ENCODE peak calls at places on chromosomes 7 and 10, in six cellular contexts. R, I, U, B, D and P are unnamed samples.
A peak's percentile ranks its signal among the peaks of the same experiment; 100 is the strongest.

GRCh38 chr10:52313350-52314006 is 603 bp upstream of the DKK1 start:
- DNase-seq in I (no peak), U (peak; percentile 32), R (no peak), D (no peak), B (no peak), P (no peak)

GRCh38 chr10:33335800-33336605 is 1.5 kb upstream of the NRP1 start:
- DNase-seq in I (peak; percentile 83), D (no peak), R (peak; percentile 79), U (peak; percentile 84), B (no peak), P (peak; percentile 56)

GRCh38 chr7:2956526-2957368 is 86.9 kb downstream of the CARD11 start:
- DNase-seq in D (no peak), I (peak; percentile 52), U (peak; percentile 5), R (peak; percentile 14), B (no peak), P (peak; percentile 24)

GRCh38 chr7:37074370-37074769 is 350.1 kb upstream of the AOAH start:
- DNase-seq in B (no peak), R (no peak), I (no peak), U (no peak), D (no peak), P (no peak)

GRCh38 chr10:132518572-132519381 is 18.8 kb upstream of the INPP5A start:
- DNase-seq in D (no peak), I (peak; percentile 90), U (no peak), R (no peak), B (no peak), P (peak; percentile 44)

GRCh38 chr7:142880886-142881505 is 4.5 kb downstream of the TRPV6 start:
- DNase-seq in R (peak; percentile 9), U (peak; percentile 46), I (peak; percentile 58), D (no peak), B (peak; percentile 41), P (peak; percentile 41)

GRCh38 chr10:72379062-72379461 is 24.3 kb upstream of the DNAJB12 start:
- DNase-seq in D (no peak), U (no peak), B (no peak), I (no peak), R (no peak), P (no peak)

GRCh38 chr7:75885011-75885410 is 6.2 kb downstream of the RHBDD2 start:
- DNase-seq in B (no peak), D (no peak), U (no peak), I (no peak), R (no peak), P (no peak)

GRCh38 chr7:24756545-24756988 is 697 bp downstream of the GSDME start:
- DNase-seq in D (no peak), I (no peak), R (no peak), U (no peak), B (no peak), P (no peak)

GRCh38 chr7:73738220-73738611 is 386 bp downstream of the ABHD11 start:
- DNase-seq in B (no peak), D (no peak), R (peak; percentile 45), U (peak; percentile 78), I (peak; percentile 85), P (peak; percentile 50)

GRCh38 chr10:45419673-45420020 is 45.6 kb downstream of the ALOX5 start:
- DNase-seq in D (no peak), B (no peak), I (no peak), U (no peak), R (no peak), P (no peak)
- H3K4me3 ChIP-seq in D (peak overlapping the region; percentile 71), B (no peak overlapping the region), I (peak overlapping the region; percentile 56), U (peak overlapping the region; percentile 78), R (peak overlapping the region; percentile 58), P (peak overlapping the region; percentile 63)

GRCh38 chr10:71213761-71214440 is 1.5 kb downstream of the UNC5B start:
- DNase-seq in R (peak; percentile 94), D (no peak), U (peak; percentile 66), I (peak; percentile 63), B (no peak), P (peak; percentile 85)
- H3K4me3 ChIP-seq in R (peak overlapping the region; percentile 74), D (peak overlapping the region; percentile 84), U (peak overlapping the region; percentile 90), I (peak overlapping the region; percentile 75), B (peak overlapping the region; percentile 51), P (peak overlapping the region; percentile 93)

DNA sequence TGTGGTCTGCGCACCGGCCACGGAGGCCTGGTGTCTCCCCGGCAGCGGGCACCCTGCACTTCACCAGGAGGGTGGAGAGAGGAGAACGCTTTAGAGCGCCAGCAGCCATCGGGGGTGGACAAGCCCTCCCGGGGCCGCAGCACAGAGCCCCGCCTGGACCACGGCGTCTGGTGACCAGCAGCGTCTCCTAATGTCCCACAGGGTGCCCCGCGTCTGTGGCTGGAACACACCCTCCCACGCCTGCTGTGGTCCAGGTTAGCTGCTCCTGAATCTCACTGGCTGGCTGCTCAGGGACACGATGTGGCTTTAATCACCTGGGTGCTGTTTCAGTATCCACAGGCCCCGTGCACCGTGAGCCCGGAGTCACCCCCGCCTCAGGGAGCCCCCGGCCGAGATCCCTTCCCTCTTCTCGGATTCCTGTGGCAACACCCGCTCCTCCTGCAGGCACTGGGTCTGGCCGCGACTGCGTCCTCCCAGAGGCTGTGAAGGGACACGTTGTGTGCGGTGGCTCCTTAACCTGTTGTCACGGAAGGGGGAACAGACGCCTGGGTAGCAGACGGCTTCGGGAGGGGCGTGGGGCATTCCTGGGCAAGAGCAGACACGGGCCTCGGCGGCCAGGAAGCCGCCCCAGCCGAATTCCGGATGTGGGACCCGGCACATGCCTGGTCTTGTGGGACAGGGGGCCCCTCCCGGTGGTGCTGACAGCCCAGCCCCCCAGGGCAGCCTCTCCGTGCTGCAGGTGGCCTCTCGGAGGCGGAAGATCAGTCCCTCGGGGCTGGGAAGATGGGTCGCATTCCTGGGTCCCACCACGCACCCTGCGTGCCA is 78.9 kb downstream of the FOXL3 start:
- DNase-seq in D (no peak), U (no peak), R (no peak), I (peak; percentile 68), B (no peak), P (no peak)
- H3K4me3 ChIP-seq in D (no peak overlapping the region), U (no peak overlapping the region), R (no peak overlapping the region), I (no peak overlapping the region), B (no peak overlapping the region), P (no peak overlapping the region)

GRCh38 chr10:11179231-11180105 is 161.8 kb downstream of the CELF2 start:
- DNase-seq in R (no peak), I (no peak), B (no peak), U (no peak), D (no peak), P (no peak)

GRCh38 chr10:11178606-11179221 is 161.0 kb downstream of the CELF2 start:
- DNase-seq in D (no peak), R (peak; percentile 30), U (no peak), B (no peak), I (no peak), P (peak; percentile 9)

GRCh38 chr10:11175823-11176243 is 158.2 kb downstream of the CELF2 start:
- DNase-seq in U (no peak), R (no peak), D (no peak), I (no peak), B (no peak), P (no peak)

GRCh38 chr10:11177926-11178453 is 160.3 kb downstream of the CELF2 start:
- DNase-seq in R (no peak), D (no peak), U (no peak), B (no peak), I (no peak), P (no peak)

DNA sequence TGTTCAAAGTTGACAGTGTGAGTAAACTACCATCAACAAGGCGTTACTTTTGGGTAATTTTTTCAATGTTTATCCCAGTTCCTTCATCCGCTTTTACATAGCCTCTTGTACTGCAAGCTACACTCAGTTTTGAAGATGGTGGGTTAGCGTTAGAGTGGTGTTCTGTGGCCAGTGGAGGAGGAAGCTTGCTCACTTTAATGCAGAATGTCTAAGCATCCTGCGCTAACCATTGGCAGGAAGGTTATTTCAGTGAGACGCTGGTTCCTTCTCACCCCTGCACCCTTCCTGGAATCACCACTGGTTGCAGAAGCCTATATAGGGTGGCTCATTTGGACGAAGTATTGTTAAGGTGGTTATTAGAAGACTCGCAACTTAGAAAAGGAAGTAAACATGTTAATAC is 159.1 kb downstream of the CELF2 start:
- DNase-seq in D (no peak), U (no peak), I (no peak), B (no peak), R (no peak), P (no peak)
- H3K4me3 ChIP-seq in D (peak overlapping the region; percentile 40), U (no peak overlapping the region), I (peak overlapping the region; percentile 0), B (no peak overlapping the region), R (no peak overlapping the region), P (no peak overlapping the region)

GRCh38 chr7:83162402-83163256 is at the start of gene PCLO:
- DNase-seq in D (no peak), U (peak; percentile 55), R (peak; percentile 1), B (peak; percentile 62), I (peak; percentile 94), P (peak; percentile 3)

GRCh38 chr7:83166781-83167180 is 4.1 kb upstream of the PCLO start:
- DNase-seq in I (no peak), R (no peak), D (no peak), B (no peak), U (no peak), P (no peak)

GRCh38 chr7:83161186-83161585 is 1.5 kb downstream of the PCLO start:
- DNase-seq in D (no peak), B (no peak), R (no peak), I (no peak), U (peak; percentile 32), P (no peak)

GRCh38 chr7:83159731-83160130 is 3.0 kb downstream of the PCLO start:
- DNase-seq in I (no peak), D (no peak), B (no peak), U (no peak), R (no peak), P (no peak)

DNA sequence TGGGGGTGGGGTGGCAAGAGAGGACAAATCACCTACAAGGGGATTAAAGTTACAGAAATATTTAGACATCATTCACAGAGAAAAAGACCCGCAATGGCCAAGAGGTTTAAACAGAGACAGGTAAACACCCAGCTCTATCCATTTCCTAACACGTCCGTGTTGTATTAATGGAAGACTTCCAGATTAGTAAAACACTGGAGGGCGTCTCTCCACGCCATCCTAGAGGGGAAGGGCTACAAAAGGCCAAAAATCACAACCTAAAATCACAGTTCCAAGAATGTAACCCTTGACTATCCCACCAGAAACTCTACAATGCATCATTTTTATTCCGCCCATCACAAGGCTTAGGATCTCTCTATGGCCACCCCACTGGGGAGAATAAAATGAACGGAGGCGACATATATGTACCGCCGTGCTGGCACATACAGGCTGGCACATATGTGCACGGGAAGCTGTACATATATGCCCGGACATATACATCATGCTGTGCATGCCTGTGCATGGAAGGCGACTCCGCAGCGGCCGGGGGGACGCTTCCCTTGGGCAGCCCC is 758 bp downstream of the PCLO start:
- DNase-seq in U (no peak), R (no peak), I (no peak), B (no peak), D (no peak), P (no peak)
- H3K4me3 ChIP-seq in U (peak overlapping the region; percentile 85), R (peak overlapping the region; percentile 51), I (peak overlapping the region; percentile 53), B (peak overlapping the region; percentile 76), D (peak overlapping the region; percentile 85), P (peak overlapping the region; percentile 53)

GRCh38 chr10:79407397-79407796 is 38.0 kb downstream of the ZCCHC24 start:
- DNase-seq in I (no peak), R (no peak), B (no peak), U (no peak), D (no peak), P (no peak)
- H3K4me3 ChIP-seq in I (no peak overlapping the region), R (no peak overlapping the region), B (no peak overlapping the region), U (no peak overlapping the region), D (no peak overlapping the region), P (no peak overlapping the region)